ENCODE peak calls at places on chromosomes 4 and X, in seven cellular contexts. G is MM.1S, N is SK-N-SH, T is fibroblast of lung, A is PC-9, X is neuronal stem cell, Z is IMR-90. L is an unnamed sample.

GRCh38 chr4:787561-787981 is 38.4 kb downstream of the CPLX1 start:
- DNase-seq in Z (no peak), N (peak), T (no peak), G (no peak), X (no peak), A (no peak), L (no peak)

GRCh38 chr4:177339794-177340374 is 30.2 kb downstream of the NEIL3 start:
- DNase-seq in X (no peak), T (peak), A (peak), N (peak), G (peak), Z (peak), L (no peak)

GRCh38 chrX:55907968-55908607 is 190.5 kb downstream of the RRAGB start:
- DNase-seq in N (no peak), T (peak), A (peak), Z (no peak), X (peak), G (peak), L (peak)

GRCh38 chr4:148007303-148007702 is 275.4 kb downstream of the ARHGAP10 start:
- DNase-seq in Z (peak), X (no peak), N (no peak), T (peak), A (peak), G (no peak), L (no peak)

GRCh38 chrX:130028196-130028595 is 45.8 kb downstream of the BCORL1 start:
- DNase-seq in X (no peak), T (peak), N (peak), G (peak), A (no peak), Z (peak), L (peak)

GRCh38 chr4:71290074-71290473 is 48.7 kb upstream of the SLC4A4 start:
- DNase-seq in X (no peak), N (no peak), T (peak), Z (peak), A (no peak), G (no peak), L (no peak)

GRCh38 chr4:173181769-173182374 is 13.3 kb downstream of the GALNT7 start:
- DNase-seq in Z (peak), G (no peak), A (peak), N (no peak), T (peak), X (no peak), L (no peak)

GRCh38 chr4:24896056-24896455 is 16.8 kb downstream of the CCDC149 start:
- DNase-seq in N (no peak), X (no peak), Z (peak), T (no peak), G (no peak), A (no peak), L (no peak)

GRCh38 chrX:28542791-28543190 is 44.5 kb upstream of the IL1RAPL1 start:
- DNase-seq in Z (no peak), G (no peak), X (no peak), N (no peak), T (no peak), A (no peak), L (no peak)

GRCh38 chr4:168515222-168516011 is 18.6 kb downstream of the PALLD start:
- DNase-seq in A (no peak), G (no peak), Z (no peak), X (no peak), N (no peak), T (no peak), L (no peak)

GRCh38 chr4:143184217-143184502 is 557 bp upstream of the USP38 start:
- DNase-seq in A (no peak), G (no peak), Z (no peak), X (no peak), T (no peak), N (no peak), L (no peak)

GRCh38 chrX:118807151-118808017 is 16.2 kb upstream of the ZCCHC12 start:
- DNase-seq in Z (peak), A (peak), G (peak), X (peak), N (peak), T (peak), L (peak)

GRCh38 chr4:122635205-122635604 is 14.3 kb upstream of the IL21 start:
- DNase-seq in A (no peak), Z (no peak), X (no peak), T (no peak), N (no peak), G (peak), L (no peak)

GRCh38 chr4:98890698-98891097 is 38.2 kb downstream of the EIF4E start:
- DNase-seq in N (no peak), X (no peak), A (no peak), Z (no peak), T (peak), G (no peak), L (no peak)

GRCh38 chr4:40719008-40719623 is 30.6 kb upstream of the NSUN7 start:
- DNase-seq in G (peak), N (peak), X (no peak), T (peak), A (peak), Z (peak), L (peak)

GRCh38 chr4:188780028-188780427 is 640.8 kb downstream of the TRIML1 start:
- DNase-seq in Z (no peak), T (no peak), X (no peak), G (no peak), A (no peak), N (no peak), L (no peak)

GRCh38 chr4:164700471-164700870 is 53.5 kb upstream of the SMIM31 start:
- DNase-seq in Z (no peak), A (no peak), T (no peak), G (no peak), N (peak), X (peak), L (peak)

GRCh38 chrX:154477891-154478477 is 1.1 kb downstream of the LAGE3 start:
- DNase-seq in G (no peak), T (no peak), Z (no peak), N (peak), A (no peak), X (no peak), L (no peak)
- H2AFZ ChIP-seq in G (no peak), T (no peak), Z (peak), N (no peak), A (no peak), X (peak), L (no peak)

GRCh38 chrX:31435592-31435991 is 363.8 kb upstream of the FTHL17 start:
- DNase-seq in G (no peak), Z (peak), T (peak), N (no peak), A (no peak), X (peak), L (peak)
- H3K4me2 ChIP-seq in G (no peak), Z (no peak), T (no peak), N (no peak), A (no peak), X (no peak), L (peak)

GRCh38 chr4:13327991-13328390 is 156.1 kb downstream of the RAB28 start:
- DNase-seq in X (no peak), G (no peak), A (no peak), N (no peak), Z (no peak), T (no peak), L (no peak)
- H2AFZ ChIP-seq in X (no peak), G (no peak), A (no peak), N (no peak), Z (no peak), T (no peak), L (no peak)

DNA sequence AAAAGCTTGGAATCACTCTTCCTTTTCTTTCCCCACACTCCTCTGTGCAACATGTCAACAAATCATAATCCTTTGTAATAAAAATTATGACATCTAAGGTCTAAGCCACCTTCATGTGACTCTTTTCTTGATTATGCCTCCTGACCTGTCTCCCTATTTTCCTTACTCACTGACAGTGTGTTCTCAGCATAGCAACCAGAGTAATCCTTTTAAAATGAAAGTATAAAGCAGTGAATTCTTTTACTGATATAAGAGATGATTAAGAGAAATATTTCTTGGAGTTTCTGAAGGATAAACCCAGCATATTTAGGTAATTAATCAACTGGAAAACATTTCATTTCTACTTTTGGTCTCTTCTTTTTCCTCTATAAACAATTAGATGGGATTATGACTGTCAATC is 44.7 kb downstream of the USO1 start:
- DNase-seq in A (no peak), G (no peak), N (no peak), Z (peak), T (no peak), X (no peak), L (no peak)
- H3K4me2 ChIP-seq in A (no peak), G (no peak), N (peak), Z (peak), T (peak), X (no peak), L (no peak)

GRCh38 chr4:19324175-19324574 is 927.5 kb upstream of the SLIT2 start:
- DNase-seq in A (no peak), G (no peak), X (no peak), Z (no peak), T (no peak), N (no peak), L (no peak)
- H2AFZ ChIP-seq in A (no peak), G (no peak), X (no peak), Z (no peak), T (no peak), N (no peak), L (no peak)

GRCh38 chr4:185805979-185806378 is 6.0 kb downstream of the SORBS2 start:
- DNase-seq in A (no peak), X (no peak), N (no peak), T (no peak), G (no peak), Z (no peak), L (peak)
- H3K4me2 ChIP-seq in A (no peak), X (no peak), N (no peak), T (no peak), G (no peak), Z (no peak), L (no peak)

GRCh38 chr4:185099024-185099682 is 43.9 kb upstream of the SLC25A4 start:
- DNase-seq in N (no peak), Z (no peak), G (no peak), A (no peak), T (no peak), X (no peak), L (no peak)
- H2AFZ ChIP-seq in N (no peak), Z (no peak), G (no peak), A (no peak), T (no peak), X (no peak), L (peak)

GRCh38 chr4:70196855-70197254 is 1.3 kb downstream of the ODAM start:
- DNase-seq in G (no peak), Z (no peak), T (no peak), X (no peak), A (peak), N (no peak), L (no peak)

GRCh38 chr4:70195425-70195824 is at the start of gene ODAM:
- DNase-seq in Z (no peak), A (no peak), G (no peak), X (no peak), N (no peak), T (no peak), L (no peak)

GRCh38 chr4:70203601-70204000 is 8.1 kb downstream of the ODAM start:
- DNase-seq in N (no peak), T (no peak), G (no peak), A (no peak), X (no peak), Z (no peak), L (no peak)

GRCh38 chr4:70192895-70193294 is 2.6 kb upstream of the ODAM start:
- DNase-seq in G (no peak), X (no peak), T (peak), N (no peak), A (no peak), Z (no peak), L (no peak)

GRCh38 chr4:70197842-70198241 is 2.3 kb downstream of the ODAM start:
- DNase-seq in A (no peak), N (no peak), Z (no peak), X (no peak), T (no peak), G (no peak), L (peak)
- H3K4me2 ChIP-seq in A (no peak), N (no peak), Z (no peak), X (no peak), T (no peak), G (no peak), L (no peak)

L was measured in neural progenitor cell.